ENCODE peak calls at places on chromosomes 11 and 22, in six cellular contexts. G is endothelial cell of umbilical vein, R is GM23338, J is IMR-90, L is neuronal stem cell, S is GM12878. O is an unnamed sample. For H3K4me1, the result is how much of the 10 kb centered on the place peaks cover.

GRCh38 chr22:38735465-38736256 is 20.1 kb downstream of the SUN2 start:
- DNase-seq in S (no peak), R (no peak), J (no peak), L (no peak), G (no peak), O (no peak)

GRCh38 chr11:77115181-77115611 is 12.6 kb downstream of the OMP start:
- DNase-seq in S (no peak), J (no peak), R (peak), L (no peak), G (no peak), O (no peak)

GRCh38 chr11:44556735-44557409 is 8.6 kb upstream of the CD82 start:
- DNase-seq in L (peak), G (peak), R (peak), J (peak), S (peak), O (no peak)

GRCh38 chr11:73140213-73141030 is 1.7 kb downstream of the FCHSD2 start:
- DNase-seq in G (peak), J (peak), L (peak), R (peak), S (no peak), O (peak)

GRCh38 chr11:60859616-60860250 is 4.0 kb upstream of the PTGDR2 start:
- DNase-seq in J (no peak), L (no peak), S (no peak), R (no peak), G (no peak), O (no peak)

GRCh38 chr11:44315947-44316387 is 6.0 kb upstream of the ALX4 start:
- DNase-seq in G (peak), S (no peak), J (peak), R (peak), L (no peak), O (peak)

GRCh38 chr11:107591098-107591445 is at the start of gene ELMOD1:
- DNase-seq in S (no peak), L (peak), G (peak), J (peak), R (peak), O (peak)

GRCh38 chr22:33326540-33327295 is 268.5 kb upstream of the SYN3 start:
- DNase-seq in L (no peak), G (no peak), R (no peak), J (no peak), S (no peak), O (no peak)

GRCh38 chr11:26820739-26821138 is 98.9 kb upstream of the SLC5A12 start:
- DNase-seq in R (no peak), S (no peak), G (no peak), L (no peak), J (peak), O (peak)

GRCh38 chr11:70799386-70799785 is 401.1 kb downstream of the CTTN start:
- DNase-seq in G (no peak), S (no peak), J (peak), R (no peak), L (no peak), O (no peak)

GRCh38 chr11:19777342-19778102 is 64.9 kb downstream of the NAV2 start:
- DNase-seq in S (peak), R (peak), L (no peak), J (peak), G (peak), O (peak)

GRCh38 chr22:50657925-50658324 is 14.7 kb upstream of the SHANK3 start:
- DNase-seq in L (no peak), S (no peak), R (no peak), J (peak), G (no peak), O (no peak)

GRCh38 chr11:84543367-84544159 is 1083.6 kb downstream of the DLG2 start:
- DNase-seq in G (no peak), J (no peak), S (no peak), R (peak), L (peak), O (no peak)

GRCh38 chr11:108754901-108755625 is 90.2 kb downstream of the DDX10 start:
- DNase-seq in S (no peak), G (peak), R (no peak), J (no peak), L (no peak), O (no peak)

DNA sequence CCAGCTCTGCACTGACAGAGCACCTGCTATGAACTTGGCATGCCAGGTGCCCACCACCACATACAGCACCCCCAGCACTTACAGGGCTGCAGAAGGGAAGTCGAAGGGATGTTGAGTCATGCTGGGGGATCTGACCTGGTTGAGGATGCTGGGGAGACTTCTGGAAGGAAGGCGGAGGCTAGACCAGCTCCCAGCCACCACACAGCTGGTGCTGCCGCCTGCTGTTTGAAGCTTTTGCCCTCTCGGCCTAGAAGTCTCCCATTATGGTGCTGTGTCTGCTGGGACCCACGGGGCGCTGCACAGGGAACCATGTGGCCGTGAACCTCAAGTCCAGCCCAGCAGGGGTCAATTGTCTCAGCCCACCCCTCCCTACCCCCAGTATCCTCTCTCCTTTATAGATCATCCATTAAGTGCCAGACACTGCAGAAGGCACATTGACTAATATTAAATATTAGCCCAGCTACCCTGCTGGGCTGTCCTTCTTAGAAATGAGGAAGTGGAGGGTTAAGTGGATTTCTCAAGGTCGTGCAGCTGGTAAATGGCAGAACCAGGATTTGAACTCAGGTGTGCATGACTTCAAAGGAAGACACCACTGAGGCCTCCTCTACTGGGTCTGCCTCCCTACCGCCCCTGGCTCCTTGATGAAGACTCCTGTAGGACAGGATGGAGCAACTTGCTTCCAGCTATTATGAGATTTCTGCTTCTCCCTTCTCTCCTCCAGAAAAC is 49.7 kb downstream of the CYTH4 start:
- DNase-seq in J (peak), S (no peak), G (peak), L (no peak), R (no peak), O (no peak)
- H3K4me1 ChIP-seq in J (under half), S (under half), G (under half), L (under half), R (under half), O (half or more)

GRCh38 chr22:46250783-46251125 is 661 bp upstream of the CDPF1 start:
- DNase-seq in S (no peak), R (peak), G (no peak), J (no peak), L (no peak), O (no peak)

GRCh38 chr22:46251816-46252380 is 1.8 kb upstream of the CDPF1 start:
- DNase-seq in J (no peak), S (no peak), R (no peak), L (no peak), G (no peak), O (no peak)

GRCh38 chr22:46247443-46247975 is 2.6 kb downstream of the CDPF1 start:
- DNase-seq in L (no peak), S (no peak), G (no peak), R (no peak), J (no peak), O (no peak)

GRCh38 chr22:46250035-46250782 is at the start of gene CDPF1:
- DNase-seq in L (peak), R (peak), G (peak), S (peak), J (peak), O (peak)

GRCh38 chr22:46251266-46251665 is 1.2 kb upstream of the CDPF1 start:
- DNase-seq in S (no peak), R (no peak), J (no peak), G (no peak), L (no peak), O (no peak)
- H2AFZ ChIP-seq in S (no peak), R (peak), J (peak), G (no peak), L (no peak), O (peak)

DNA sequence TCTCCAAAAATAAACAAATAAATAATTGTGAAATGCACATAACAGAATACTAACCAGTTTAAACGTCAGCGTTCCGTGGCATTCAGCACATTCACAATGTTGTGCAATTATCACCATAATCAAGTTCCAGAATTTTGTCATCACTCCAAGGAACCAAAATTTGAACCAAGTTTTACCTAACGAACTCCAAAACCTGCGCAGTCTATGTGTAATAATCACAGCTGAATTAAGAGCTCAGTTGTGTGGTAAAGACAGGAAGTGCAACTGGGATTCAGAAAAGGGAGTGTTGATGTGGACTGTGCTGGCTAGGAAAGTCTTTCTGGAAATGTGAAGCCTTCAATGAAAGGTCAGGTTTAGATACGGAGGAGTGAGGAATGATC is 5.4 kb upstream of the MCAM start:
- DNase-seq in G (peak), S (no peak), L (no peak), J (no peak), R (no peak), O (no peak)
- H3K4me1 ChIP-seq in G (half or more), S (under half), L (under half), J (under half), R (under half), O (under half)

DNA sequence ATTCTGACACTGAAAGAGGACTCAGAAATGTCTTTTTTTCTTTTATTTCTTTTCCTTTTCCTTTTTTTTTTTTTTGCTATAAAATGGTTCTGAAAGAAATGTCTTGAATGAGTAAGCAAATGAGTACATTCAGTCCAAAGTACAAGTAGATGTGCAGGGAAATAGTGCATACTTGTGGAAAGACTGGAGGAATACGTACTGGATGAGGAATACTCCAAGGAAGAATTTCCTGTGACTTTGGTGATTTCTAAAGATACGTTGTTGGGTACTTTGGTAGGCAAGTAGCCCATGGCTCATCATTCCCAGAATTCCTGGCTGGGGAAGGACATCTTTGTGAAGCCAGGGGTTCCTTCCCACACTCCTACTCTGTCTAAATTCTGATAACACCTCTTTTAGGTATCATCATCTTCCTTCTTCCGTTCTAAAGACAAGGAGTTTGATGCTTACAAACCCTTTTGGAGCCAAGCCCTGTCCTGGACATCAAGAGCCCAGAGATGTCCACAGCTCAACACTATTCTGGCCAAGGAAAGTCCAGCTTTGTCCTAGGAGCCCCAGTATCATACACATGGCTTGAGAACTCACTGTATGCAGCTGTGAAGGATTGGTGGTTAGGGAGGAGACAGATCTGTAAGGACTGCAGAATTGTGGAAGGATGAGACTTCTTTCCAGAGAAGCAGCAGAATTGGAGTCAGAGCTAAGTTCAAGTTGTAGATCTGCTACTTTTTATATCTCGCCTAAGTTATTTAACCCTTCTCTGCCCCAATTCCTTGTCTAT is 4.8 kb upstream of the NUP98 start:
- DNase-seq in J (peak), L (no peak), S (no peak), G (no peak), R (no peak), O (no peak)
- H2AFZ ChIP-seq in J (peak), L (no peak), S (no peak), G (no peak), R (no peak), O (no peak)

GRCh38 chr22:28813772-28814518 is 13.6 kb upstream of the XBP1 start:
- DNase-seq in L (no peak), G (no peak), J (no peak), R (no peak), S (no peak), O (no peak)
- H3K4me1 ChIP-seq in L (under half), G (under half), J (under half), R (under half), S (under half), O (under half)

GRCh38 chr11:120555433-120555773 is 43.9 kb downstream of the GRIK4 start:
- DNase-seq in S (no peak), G (no peak), J (no peak), L (no peak), R (no peak), O (no peak)
- H2AFZ ChIP-seq in S (no peak), G (no peak), J (peak), L (peak), R (peak), O (no peak)

GRCh38 chr11:63553759-63554158 is 9.4 kb downstream of the PLAAT2 start:
- DNase-seq in G (no peak), R (no peak), L (no peak), S (no peak), J (no peak), O (no peak)
- H3K4me1 ChIP-seq in G (under half), R (under half), L (under half), S (under half), J (under half), O (under half)

GRCh38 chr22:31106651-31107205 is 640 bp downstream of the SELENOM start:
- DNase-seq in R (peak), S (no peak), J (peak), L (no peak), G (no peak), O (peak)
- H2AFZ ChIP-seq in R (peak), S (peak), J (peak), L (peak), G (peak), O (peak)

DNA sequence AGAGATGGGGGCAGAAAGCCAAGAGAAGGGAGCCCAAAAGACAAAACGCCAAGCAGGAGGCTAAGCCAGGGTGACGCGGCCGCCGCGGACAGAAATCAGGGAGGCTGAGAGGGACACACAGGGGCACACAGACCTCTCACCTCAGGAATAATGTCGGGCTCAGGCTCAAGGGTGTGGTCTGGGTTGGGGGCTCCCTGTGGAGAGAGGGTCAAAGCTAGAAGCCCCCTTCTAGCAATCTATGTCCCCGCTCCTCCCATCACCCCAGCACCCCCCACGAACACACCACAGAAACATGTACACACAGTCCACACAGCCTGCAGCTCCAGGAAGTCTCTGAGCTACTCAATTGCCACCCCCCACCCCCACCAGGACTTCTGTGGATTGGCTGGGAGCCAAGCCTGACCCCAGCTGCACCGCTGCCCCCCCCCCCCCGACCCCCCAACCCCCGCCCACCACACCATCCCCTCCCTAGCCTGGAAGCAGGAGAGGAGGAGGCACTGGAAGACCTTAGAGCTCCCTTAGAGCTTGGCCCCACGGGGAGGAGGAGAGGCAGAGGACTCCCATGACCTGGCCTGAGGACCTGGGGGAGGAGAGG is 6.9 kb downstream of the BCL9L start:
- DNase-seq in J (peak), S (no peak), R (no peak), G (no peak), L (no peak), O (no peak)
- H3K4me1 ChIP-seq in J (half or more), S (under half), R (half or more), G (half or more), L (half or more), O (half or more)

O was measured in mammary epithelial cell.